ENCODE peak calls at places on chromosomes 5 and 9, in four cellular contexts. Y is K562, B is H1, V is HepG2. S is an unnamed sample.

GRCh38 chr9:134379774-134380431 is 53.6 kb downstream of the RXRA start:
- DNase-seq in B (no peak), Y (no peak), V (no peak), S (no peak)

GRCh38 chr5:110510146-110510545 is 216.3 kb downstream of the TMEM232 start:
- DNase-seq in Y (no peak), V (no peak), B (no peak), S (no peak)

GRCh38 chr5:45038366-45038987 is 229.7 kb downstream of the MRPS30 start:
- DNase-seq in B (no peak), Y (peak; percentile 12), V (peak; percentile 14), S (no peak)

GRCh38 chr9:78196258-78196657 is 39.6 kb upstream of the CEP78 start:
- DNase-seq in V (no peak), Y (no peak), B (no peak), S (no peak)

GRCh38 chr5:66513130-66513529 is 83.1 kb upstream of the MAST4 start:
- DNase-seq in Y (no peak), B (no peak), V (no peak), S (no peak)

GRCh38 chr5:109852371-109853160 is 162.8 kb downstream of the MAN2A1 start:
- DNase-seq in V (no peak), Y (no peak), B (no peak), S (no peak)

GRCh38 chr5:96893342-96893741 is 17.0 kb downstream of the ERAP2 start:
- DNase-seq in V (no peak), Y (no peak), B (no peak), S (no peak)

GRCh38 chr5:120155873-120156272 is 308.2 kb upstream of the PRR16 start:
- DNase-seq in V (peak; percentile 20), B (no peak), Y (no peak), S (no peak)

GRCh38 chr5:168128154-168128553 is 163.3 kb upstream of the WWC1 start:
- DNase-seq in V (no peak), B (no peak), Y (no peak), S (no peak)

GRCh38 chr9:81529556-81530193 is 159.7 kb downstream of the TLE1 start:
- DNase-seq in Y (no peak), B (no peak), V (peak; percentile 25), S (no peak)
- TF ChIP-seq JUN in Y (no peak), B (no peak), V (no peak), S (no peak)

DNA sequence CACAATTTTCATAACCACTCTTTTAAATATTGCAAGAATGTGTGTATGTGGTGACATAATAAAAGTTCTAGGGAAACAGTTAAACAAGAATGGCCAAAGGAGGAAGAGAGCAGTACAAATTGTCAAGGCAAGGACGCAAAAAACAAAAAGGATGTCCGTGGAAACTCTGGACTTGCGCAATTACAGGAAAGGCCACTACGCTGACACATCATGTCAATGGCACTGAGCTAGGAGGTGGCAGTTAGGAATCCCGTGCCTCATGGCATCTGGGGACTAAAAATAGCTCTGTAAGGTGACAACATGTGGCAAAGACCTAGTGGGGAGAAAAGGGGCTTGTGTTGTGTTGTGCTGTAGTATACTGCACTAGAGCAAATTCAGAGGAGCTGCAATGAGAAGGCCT is 123.9 kb upstream of the STC2 start:
- DNase-seq in B (no peak), V (peak; percentile 49), Y (no peak), S (no peak)
- TF ChIP-seq SP1 in B (no peak), V (no peak), Y (no peak), S (no peak)

GRCh38 chr9:111937781-111938426 is 41.3 kb downstream of the UGCG start:
- DNase-seq in B (no peak), Y (no peak), V (no peak), S (no peak)
- TF ChIP-seq JUN in B (no peak), Y (no peak), V (no peak), S (no peak)

GRCh38 chr5:177128551-177128976 is 5.0 kb upstream of the NSD1 start:
- DNase-seq in V (no peak), Y (no peak), B (no peak), S (no peak)
- TF ChIP-seq SP1 in V (no peak), Y (no peak), B (no peak), S (no peak)

GRCh38 chr5:142832263-142832662 is 62.1 kb downstream of the ARHGAP26 start:
- DNase-seq in B (no peak), V (no peak), Y (no peak), S (no peak)

GRCh38 chr5:142828797-142829535 is 58.8 kb downstream of the ARHGAP26 start:
- DNase-seq in B (no peak), Y (no peak), V (no peak), S (no peak)

GRCh38 chr5:142829821-142830220 is 59.6 kb downstream of the ARHGAP26 start:
- DNase-seq in V (no peak), Y (no peak), B (no peak), S (no peak)

GRCh38 chr5:142831019-142831403 is 60.8 kb downstream of the ARHGAP26 start:
- DNase-seq in Y (no peak), V (no peak), B (no peak), S (no peak)

GRCh38 chr5:142830241-142831018 is 60.3 kb downstream of the ARHGAP26 start:
- DNase-seq in B (no peak), Y (no peak), V (no peak), S (no peak)
- TF ChIP-seq JUN in B (no peak), Y (no peak), V (no peak), S (no peak)

DNA sequence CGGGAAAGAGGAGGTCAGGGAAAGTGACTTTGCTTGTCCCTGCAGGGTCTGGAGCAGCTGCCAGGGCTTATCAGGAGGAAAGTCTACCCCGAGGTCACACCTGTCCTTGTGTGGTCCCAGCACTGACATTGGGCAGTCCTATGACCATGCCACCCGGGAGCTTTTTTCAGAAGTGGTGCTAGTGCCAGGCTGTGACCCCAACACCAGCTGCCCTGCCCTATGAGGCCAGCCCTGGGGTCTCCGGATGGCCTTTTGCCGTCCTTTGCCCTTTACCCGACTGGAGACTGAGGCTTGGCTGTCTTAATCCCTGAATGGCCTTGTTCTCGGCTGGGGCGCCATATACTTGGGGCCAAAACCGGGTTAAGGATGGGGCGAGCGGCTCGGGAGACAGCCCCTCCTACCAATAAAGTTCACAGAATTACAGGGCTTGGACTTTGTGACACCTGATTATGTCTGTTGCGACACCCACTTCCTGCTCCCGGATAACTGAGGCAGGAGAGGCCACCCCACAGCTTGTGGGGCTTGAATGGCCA is 22.2 kb upstream of the SLC9A3 start:
- DNase-seq in B (no peak), Y (no peak), V (no peak), S (peak; percentile 3)
- TF ChIP-seq SP1 in B (no peak), Y (no peak), V (no peak), S (no peak)

S was measured in WTC11.